ENCODE peak calls at places on chromosomes 5 and 9, in nine cellular contexts. K, J, R, A, Q, B, D, U and P are unnamed samples.
A peak's percentile ranks its signal among the peaks of the same experiment; 100 is the strongest.

GRCh38 chr9:133795049-133795448 is 56.9 kb upstream of the SARDH start:
- DNase-seq in A (no peak), U (no peak), J (no peak), K (no peak), B (no peak), Q (no peak), R (no peak), D (no peak), P (no peak)

GRCh38 chr9:89312154-89312616 is 1.2 kb downstream of the CKS2 start:
- DNase-seq in A (no peak), Q (no peak), U (peak; percentile 33), R (peak; percentile 48), B (peak; percentile 23), K (peak; percentile 47), D (no peak), J (no peak), P (no peak)

GRCh38 chr5:2149196-2149541 is 266.4 kb upstream of the IRX4 start:
- DNase-seq in B (peak; percentile 85), Q (no peak), R (peak; percentile 82), K (peak; percentile 87), A (no peak), D (no peak), J (peak; percentile 72), U (no peak), P (peak; percentile 16)

GRCh38 chr9:81028504-81028903 is 660.8 kb downstream of the TLE1 start:
- DNase-seq in R (peak; percentile 92), Q (peak; percentile 77), D (no peak), J (no peak), B (peak; percentile 91), A (no peak), K (peak; percentile 82), U (no peak), P (peak; percentile 96)

GRCh38 chr9:130992059-130993032 is 16.6 kb upstream of the LAMC3 start:
- DNase-seq in D (no peak), U (no peak), R (no peak), K (no peak), A (no peak), Q (no peak), J (peak; percentile 62), B (no peak), P (no peak)

GRCh38 chr9:6632516-6633328 is 12.8 kb downstream of the GLDC start:
- DNase-seq in U (peak; percentile 93), A (peak; percentile 29), B (no peak), R (peak; percentile 79), J (peak; percentile 61), K (peak; percentile 73), Q (no peak), D (no peak), P (no peak)

GRCh38 chr5:378301-378891 is 56.9 kb downstream of the AHRR start:
- DNase-seq in D (no peak), R (no peak), U (no peak), A (no peak), Q (no peak), B (peak; percentile 20), K (peak; percentile 64), J (peak; percentile 16), P (peak; percentile 45)

GRCh38 chr9:88985616-88986015 is 5.7 kb upstream of the S1PR3 start:
- DNase-seq in D (no peak), J (no peak), Q (no peak), A (no peak), U (no peak), R (no peak), B (no peak), K (no peak), P (no peak)

GRCh38 chr5:91119265-91119664 is 263.9 kb downstream of the ARRDC3 start:
- DNase-seq in Q (no peak), A (no peak), U (no peak), D (no peak), J (no peak), R (no peak), B (no peak), K (no peak), P (no peak)

GRCh38 chr5:56693220-56693579 is 122.1 kb upstream of the MAP3K1 start:
- DNase-seq in K (no peak), J (no peak), B (no peak), Q (no peak), A (no peak), D (no peak), R (no peak), U (no peak), P (no peak)

GRCh38 chr9:92716557-92716956 is 46.6 kb upstream of the IPPK start:
- DNase-seq in K (peak; percentile 22), Q (no peak), D (peak; percentile 2), U (peak; percentile 89), B (peak; percentile 62), J (peak; percentile 95), A (peak; percentile 79), R (peak; percentile 44), P (peak; percentile 34)

GRCh38 chr5:141382469-141383294 is at the start of gene PCDHGA7:
- DNase-seq in K (no peak), J (no peak), D (no peak), Q (peak; percentile 58), B (no peak), A (no peak), U (peak; percentile 65), R (peak; percentile 60), P (peak; percentile 54)